ENCODE peak calls at places on chromosomes 6 and 20, in nine cellular contexts. One of them, this sample, is unnamed.
A peak's percentile ranks its signal among the peaks of the same experiment; 100 is the strongest.

GRCh38 chr6:33004940-33005339 is 4.5 kb downstream of the HLA-DOA start:
- DNase-seq in breast epithelium: no peak
- DNase-seq in RWPE2: no peak
- DNase-seq in upper lobe of left lung: no peak
- DNase-seq in choroid plexus epithelial cell: no peak
- DNase-seq in kidney epithelial cell: no peak
- DNase-seq in fibroblast of lung: no peak
- DNase-seq in lower leg skin: no peak
- DNase-seq in tibial artery: no peak
- DNase-seq in this sample: no peak

GRCh38 chr6:46983007-46983411 is 59.1 kb downstream of the ADGRF1 start:
- DNase-seq in RWPE2: no peak
- DNase-seq in breast epithelium: no peak
- DNase-seq in choroid plexus epithelial cell: no peak
- DNase-seq in lower leg skin: no peak
- DNase-seq in kidney epithelial cell: no peak
- DNase-seq in tibial artery: no peak
- DNase-seq in fibroblast of lung: peak; percentile 81
- DNase-seq in upper lobe of left lung: peak; percentile 29
- DNase-seq in this sample: peak; percentile 73

GRCh38 chr6:100353276-100354015 is 111.3 kb downstream of the SIM1 start:
- DNase-seq in fibroblast of lung: peak; percentile 82
- DNase-seq in upper lobe of left lung: no peak
- DNase-seq in lower leg skin: no peak
- DNase-seq in kidney epithelial cell: no peak
- DNase-seq in tibial artery: no peak
- DNase-seq in RWPE2: no peak
- DNase-seq in breast epithelium: no peak
- DNase-seq in choroid plexus epithelial cell: peak; percentile 89
- DNase-seq in this sample: peak; percentile 67

GRCh38 chr20:53406580-53406979 is 187.1 kb downstream of the ZNF217 start:
- DNase-seq in RWPE2: no peak
- DNase-seq in lower leg skin: no peak
- DNase-seq in kidney epithelial cell: no peak
- DNase-seq in breast epithelium: no peak
- DNase-seq in fibroblast of lung: no peak
- DNase-seq in upper lobe of left lung: no peak
- DNase-seq in choroid plexus epithelial cell: no peak
- DNase-seq in tibial artery: no peak
- DNase-seq in this sample: no peak

GRCh38 chr20:6575912-6576391 is 191.5 kb upstream of the BMP2 start:
- DNase-seq in upper lobe of left lung: no peak
- DNase-seq in fibroblast of lung: peak; percentile 80
- DNase-seq in choroid plexus epithelial cell: peak; percentile 79
- DNase-seq in tibial artery: no peak
- DNase-seq in breast epithelium: no peak
- DNase-seq in RWPE2: no peak
- DNase-seq in lower leg skin: no peak
- DNase-seq in kidney epithelial cell: no peak
- DNase-seq in this sample: no peak

GRCh38 chr20:1830240-1830639 is 65.0 kb upstream of the SIRPA start:
- DNase-seq in fibroblast of lung: peak; percentile 98
- DNase-seq in kidney epithelial cell: peak; percentile 84
- DNase-seq in choroid plexus epithelial cell: peak; percentile 89
- DNase-seq in upper lobe of left lung: no peak
- DNase-seq in tibial artery: no peak
- DNase-seq in lower leg skin: peak; percentile 59
- DNase-seq in breast epithelium: no peak
- DNase-seq in RWPE2: peak; percentile 99
- DNase-seq in this sample: peak; percentile 95

GRCh38 chr6:122524056-122524455 is 52.4 kb upstream of the SERINC1 start:
- DNase-seq in upper lobe of left lung: no peak
- DNase-seq in choroid plexus epithelial cell: no peak
- DNase-seq in kidney epithelial cell: no peak
- DNase-seq in RWPE2: no peak
- DNase-seq in fibroblast of lung: no peak
- DNase-seq in lower leg skin: no peak
- DNase-seq in breast epithelium: no peak
- DNase-seq in tibial artery: no peak
- DNase-seq in this sample: no peak

GRCh38 chr20:11906626-11907480 is 10.8 kb upstream of the BTBD3 start:
- DNase-seq in kidney epithelial cell: no peak
- DNase-seq in choroid plexus epithelial cell: no peak
- DNase-seq in lower leg skin: no peak
- DNase-seq in fibroblast of lung: peak; percentile 42
- DNase-seq in tibial artery: no peak
- DNase-seq in RWPE2: no peak
- DNase-seq in breast epithelium: no peak
- DNase-seq in upper lobe of left lung: no peak
- DNase-seq in this sample: no peak

GRCh38 chr6:39072830-39073229 is 24.2 kb downstream of the GLP1R start:
- DNase-seq in tibial artery: peak; percentile 50
- DNase-seq in kidney epithelial cell: no peak
- DNase-seq in RWPE2: no peak
- DNase-seq in lower leg skin: no peak
- DNase-seq in upper lobe of left lung: peak; percentile 17
- DNase-seq in breast epithelium: no peak
- DNase-seq in choroid plexus epithelial cell: no peak
- DNase-seq in fibroblast of lung: no peak
- DNase-seq in this sample: no peak

GRCh38 chr20:44460795-44461141 is 14.9 kb upstream of the TTPAL start:
- DNase-seq in tibial artery: no peak
- DNase-seq in choroid plexus epithelial cell: peak; percentile 66
- DNase-seq in RWPE2: no peak
- DNase-seq in kidney epithelial cell: no peak
- DNase-seq in upper lobe of left lung: no peak
- DNase-seq in breast epithelium: no peak
- DNase-seq in fibroblast of lung: peak; percentile 16
- DNase-seq in lower leg skin: no peak
- DNase-seq in this sample: peak; percentile 61

GRCh38 chr6:144248470-144249301 is 36.4 kb upstream of the UTRN start:
- DNase-seq in kidney epithelial cell: no peak
- DNase-seq in lower leg skin: no peak
- DNase-seq in RWPE2: no peak
- DNase-seq in fibroblast of lung: peak; percentile 89
- DNase-seq in choroid plexus epithelial cell: peak; percentile 77
- DNase-seq in tibial artery: no peak
- DNase-seq in breast epithelium: no peak
- DNase-seq in upper lobe of left lung: no peak
- DNase-seq in this sample: peak; percentile 57

GRCh38 chr20:3156811-3157619 is 2.6 kb downstream of the FASTKD5 start:
- DNase-seq in tibial artery: no peak
- DNase-seq in choroid plexus epithelial cell: peak; percentile 8
- DNase-seq in lower leg skin: no peak
- DNase-seq in breast epithelium: no peak
- DNase-seq in upper lobe of left lung: peak; percentile 45
- DNase-seq in fibroblast of lung: peak; percentile 14
- DNase-seq in RWPE2: no peak
- DNase-seq in kidney epithelial cell: no peak
- DNase-seq in this sample: no peak

GRCh38 chr6:157770946-157771345 is 52.1 kb upstream of the SNX9 start:
- DNase-seq in fibroblast of lung: peak; percentile 57
- DNase-seq in upper lobe of left lung: no peak
- DNase-seq in kidney epithelial cell: no peak
- DNase-seq in lower leg skin: no peak
- DNase-seq in breast epithelium: no peak
- DNase-seq in choroid plexus epithelial cell: no peak
- DNase-seq in RWPE2: no peak
- DNase-seq in tibial artery: no peak
- DNase-seq in this sample: peak; percentile 68

GRCh38 chr6:26232950-26233607 is 131.9 kb upstream of the BTN3A2 start:
- DNase-seq in breast epithelium: no peak
- DNase-seq in fibroblast of lung: peak; percentile 57
- DNase-seq in tibial artery: no peak
- DNase-seq in lower leg skin: no peak
- DNase-seq in RWPE2: peak; percentile 82
- DNase-seq in choroid plexus epithelial cell: peak; percentile 83
- DNase-seq in upper lobe of left lung: peak; percentile 50
- DNase-seq in kidney epithelial cell: no peak
- DNase-seq in this sample: peak; percentile 50

GRCh38 chr20:59184880-59185447 is 21.3 kb downstream of the ZNF831 start:
- DNase-seq in upper lobe of left lung: no peak
- DNase-seq in fibroblast of lung: no peak
- DNase-seq in kidney epithelial cell: no peak
- DNase-seq in breast epithelium: no peak
- DNase-seq in tibial artery: peak; percentile 28
- DNase-seq in RWPE2: peak; percentile 76
- DNase-seq in lower leg skin: no peak
- DNase-seq in choroid plexus epithelial cell: no peak
- DNase-seq in this sample: no peak

GRCh38 chr6:156618600-156619205 is 158.5 kb upstream of the ARID1B start:
- DNase-seq in lower leg skin: no peak
- DNase-seq in choroid plexus epithelial cell: peak; percentile 12
- DNase-seq in fibroblast of lung: peak; percentile 21
- DNase-seq in breast epithelium: no peak
- DNase-seq in kidney epithelial cell: peak; percentile 2
- DNase-seq in RWPE2: no peak
- DNase-seq in upper lobe of left lung: peak; percentile 57
- DNase-seq in tibial artery: no peak
- DNase-seq in this sample: no peak

GRCh38 chr6:53484409-53485280 is 60.3 kb downstream of the GCLC start:
- DNase-seq in upper lobe of left lung: peak; percentile 65
- DNase-seq in RWPE2: no peak
- DNase-seq in choroid plexus epithelial cell: peak; percentile 90
- DNase-seq in kidney epithelial cell: peak; percentile 14
- DNase-seq in tibial artery: no peak
- DNase-seq in fibroblast of lung: peak; percentile 55
- DNase-seq in breast epithelium: no peak
- DNase-seq in lower leg skin: peak; percentile 84
- DNase-seq in this sample: peak; percentile 43

GRCh38 chr6:137738197-137738596 is 128.9 kb upstream of the TNFAIP3 start:
- DNase-seq in upper lobe of left lung: no peak
- DNase-seq in fibroblast of lung: peak; percentile 89
- DNase-seq in kidney epithelial cell: peak; percentile 69
- DNase-seq in breast epithelium: no peak
- DNase-seq in tibial artery: no peak
- DNase-seq in choroid plexus epithelial cell: peak; percentile 99
- DNase-seq in lower leg skin: no peak
- DNase-seq in RWPE2: no peak
- DNase-seq in this sample: peak; percentile 78

DNA sequence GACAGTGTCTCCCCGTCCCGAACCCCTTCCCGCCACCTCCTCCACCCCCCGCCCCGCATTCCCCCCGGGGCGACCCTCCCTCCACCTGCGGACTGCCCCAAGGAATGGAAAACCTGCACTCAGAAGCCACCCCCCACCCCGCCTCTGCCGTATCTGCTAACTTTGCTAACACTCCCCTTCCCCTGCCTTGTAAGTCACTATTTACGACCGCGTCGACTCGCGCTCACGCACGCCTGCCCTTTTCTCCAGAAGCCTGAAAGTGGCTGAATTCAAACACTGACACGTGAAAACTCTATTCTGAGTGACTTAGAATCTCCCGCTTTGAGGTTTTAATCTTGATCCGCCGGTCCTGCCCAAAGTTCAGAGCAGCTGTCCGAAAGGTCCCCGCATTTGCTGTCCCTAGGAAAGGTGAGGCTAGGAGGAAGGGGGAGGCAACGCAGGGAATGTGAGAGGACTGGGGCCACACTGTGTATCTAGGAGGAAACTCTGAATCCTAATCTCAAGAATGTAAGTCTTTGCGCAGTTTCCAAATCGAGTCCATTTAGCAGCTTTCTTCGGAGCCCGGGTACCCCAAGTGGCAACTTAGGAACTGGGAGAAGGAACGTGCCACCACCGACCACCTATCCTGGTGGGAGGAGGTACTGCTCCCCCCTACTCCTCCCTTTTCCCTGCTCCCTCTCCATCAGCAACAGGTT is 9.3 kb upstream of the POU3F2 start:
- DNase-seq in lower leg skin: no peak
- DNase-seq in breast epithelium: no peak
- DNase-seq in RWPE2: no peak
- DNase-seq in choroid plexus epithelial cell: no peak
- DNase-seq in kidney epithelial cell: no peak
- DNase-seq in fibroblast of lung: no peak
- DNase-seq in tibial artery: no peak
- DNase-seq in upper lobe of left lung: no peak
- DNase-seq in this sample: no peak
- H3K4me3 ChIP-seq in lower leg skin: no peak overlapping the region
- H3K4me3 ChIP-seq in breast epithelium: no peak overlapping the region
- H3K4me3 ChIP-seq in RWPE2: no peak overlapping the region
- H3K4me3 ChIP-seq in choroid plexus epithelial cell: no peak overlapping the region
- H3K4me3 ChIP-seq in kidney epithelial cell: no peak overlapping the region
- H3K4me3 ChIP-seq in fibroblast of lung: no peak overlapping the region
- H3K4me3 ChIP-seq in tibial artery: no peak overlapping the region
- H3K4me3 ChIP-seq in upper lobe of left lung: no peak overlapping the region
- H3K4me3 ChIP-seq in this sample: no peak overlapping the region

GRCh38 chr20:12916699-12917098 is 92.1 kb upstream of the SPTLC3 start:
- DNase-seq in lower leg skin: no peak
- DNase-seq in fibroblast of lung: no peak
- DNase-seq in RWPE2: no peak
- DNase-seq in upper lobe of left lung: no peak
- DNase-seq in breast epithelium: no peak
- DNase-seq in choroid plexus epithelial cell: no peak
- DNase-seq in kidney epithelial cell: peak; percentile 68
- DNase-seq in tibial artery: no peak
- DNase-seq in this sample: no peak
- TF ChIP-seq CTCF in lower leg skin: no peak
- TF ChIP-seq CTCF in fibroblast of lung: no peak
- TF ChIP-seq CTCF in RWPE2: no peak
- TF ChIP-seq CTCF in upper lobe of left lung: no peak
- TF ChIP-seq CTCF in breast epithelium: no peak
- TF ChIP-seq CTCF in choroid plexus epithelial cell: no peak
- TF ChIP-seq CTCF in kidney epithelial cell: no peak
- TF ChIP-seq CTCF in tibial artery: no peak
- TF ChIP-seq CTCF in this sample: no peak

GRCh38 chr20:19942611-19943010 is 74.6 kb upstream of the NAA20 start:
- DNase-seq in lower leg skin: no peak
- DNase-seq in choroid plexus epithelial cell: no peak
- DNase-seq in breast epithelium: no peak
- DNase-seq in fibroblast of lung: no peak
- DNase-seq in RWPE2: no peak
- DNase-seq in upper lobe of left lung: no peak
- DNase-seq in tibial artery: no peak
- DNase-seq in kidney epithelial cell: no peak
- DNase-seq in this sample: no peak
- H3K4me3 ChIP-seq in lower leg skin: no peak overlapping the region
- H3K4me3 ChIP-seq in choroid plexus epithelial cell: no peak overlapping the region
- H3K4me3 ChIP-seq in breast epithelium: no peak overlapping the region
- H3K4me3 ChIP-seq in fibroblast of lung: no peak overlapping the region
- H3K4me3 ChIP-seq in RWPE2: no peak overlapping the region
- H3K4me3 ChIP-seq in upper lobe of left lung: no peak overlapping the region
- H3K4me3 ChIP-seq in tibial artery: no peak overlapping the region
- H3K4me3 ChIP-seq in kidney epithelial cell: no peak overlapping the region
- H3K4me3 ChIP-seq in this sample: no peak overlapping the region

GRCh38 chr20:46308258-46309157 is at the start of gene CDH22:
- DNase-seq in tibial artery: no peak
- DNase-seq in fibroblast of lung: peak; percentile 18
- DNase-seq in upper lobe of left lung: peak; percentile 25
- DNase-seq in RWPE2: no peak
- DNase-seq in kidney epithelial cell: no peak
- DNase-seq in lower leg skin: no peak
- DNase-seq in breast epithelium: no peak
- DNase-seq in choroid plexus epithelial cell: peak; percentile 40
- DNase-seq in this sample: peak; percentile 64
- TF ChIP-seq CTCF in tibial artery: no peak
- TF ChIP-seq CTCF in fibroblast of lung: peak; percentile 32
- TF ChIP-seq CTCF in upper lobe of left lung: peak; percentile 47
- TF ChIP-seq CTCF in RWPE2: peak; percentile 79
- TF ChIP-seq CTCF in kidney epithelial cell: peak; percentile 12
- TF ChIP-seq CTCF in lower leg skin: no peak
- TF ChIP-seq CTCF in breast epithelium: no peak
- TF ChIP-seq CTCF in choroid plexus epithelial cell: peak; percentile 45
- TF ChIP-seq CTCF in this sample: no peak